ENCODE peak calls at places on chromosomes 1 and 21, in five cellular contexts. S is neural progenitor cell, N is MM.1S, A is Caco-2, K is lower lobe of right lung. J is an unnamed sample.
A peak's percentile ranks its signal among the peaks of the same experiment; 100 is the strongest.

GRCh38 chr1:154493276-154493675 is 8.7 kb upstream of the TDRD10 start:
- DNase-seq in S (peak; percentile 43), N (peak; percentile 27), A (no peak), K (peak; percentile 57), J (peak; percentile 66)

GRCh38 chr1:31482478-31483011 is 69.5 kb downstream of the SERINC2 start:
- DNase-seq in S (no peak), N (no peak), A (no peak), K (no peak), J (no peak)

GRCh38 chr1:53163291-53163768 is 20.9 kb upstream of the SLC1A7 start:
- DNase-seq in S (no peak), N (no peak), A (no peak), K (no peak), J (no peak)

GRCh38 chr1:84368441-84368840 is 29.8 kb upstream of the DNASE2B start:
- DNase-seq in S (no peak), N (no peak), A (no peak), K (no peak), J (no peak)

GRCh38 chr1:205670611-205671430 is 9.5 kb downstream of the SLC45A3 start:
- DNase-seq in S (peak; percentile 95), N (no peak), A (peak; percentile 37), K (no peak), J (no peak)

GRCh38 chr1:59151860-59152259 is 145.0 kb upstream of the FGGY start:
- DNase-seq in S (no peak), N (no peak), A (no peak), K (no peak), J (no peak)

GRCh38 chr1:13823126-13823880 is 123.3 kb downstream of the PRDM2 start:
- DNase-seq in S (no peak), N (no peak), A (no peak), K (no peak), J (no peak)

GRCh38 chr1:10680487-10680886 is 116.0 kb downstream of the CASZ1 start:
- DNase-seq in S (no peak), N (no peak), A (no peak), K (peak; percentile 76), J (no peak)

GRCh38 chr1:179576509-179576908 is 761 bp upstream of the NPHS2 start:
- DNase-seq in S (no peak), N (no peak), A (no peak), K (no peak), J (no peak)

GRCh38 chr1:55869050-55869449 is 653.9 kb upstream of the USP24 start:
- DNase-seq in S (no peak), N (no peak), A (no peak), K (peak; percentile 69), J (no peak)

GRCh38 chr1:76501136-76501535 is 366.1 kb upstream of the ST6GALNAC5 start:
- DNase-seq in S (peak; percentile 66), N (no peak), A (no peak), K (no peak), J (no peak)

GRCh38 chr1:54229281-54229891 is 29.4 kb downstream of the MRPL37 start:
- DNase-seq in S (no peak), N (no peak), A (peak; percentile 67), K (no peak), J (peak; percentile 66)

GRCh38 chr1:35629051-35629450 is 12.3 kb downstream of the PSMB2 start:
- DNase-seq in S (no peak), N (no peak), A (no peak), K (no peak), J (no peak)

GRCh38 chr1:15736035-15736665 is at the start of gene SLC25A34:
- DNase-seq in S (no peak), N (no peak), A (no peak), K (peak; percentile 86), J (no peak)

GRCh38 chr1:174999926-175000696 is at the start of gene CACYBP:
- DNase-seq in S (no peak), N (peak; percentile 56), A (peak; percentile 37), K (no peak), J (no peak)

GRCh38 chr1:178282949-178283367 is 189.1 kb downstream of the RASAL2 start:
- DNase-seq in S (no peak), N (no peak), A (no peak), K (no peak), J (no peak)

GRCh38 chr1:94773931-94774422 is 46.2 kb upstream of the SLC44A3 start:
- DNase-seq in S (no peak), N (no peak), A (peak; percentile 35), K (no peak), J (no peak)

GRCh38 chr1:33088119-33088906 is 7.4 kb downstream of the AZIN2 start:
- DNase-seq in S (no peak), N (peak; percentile 15), A (no peak), K (no peak), J (no peak)

GRCh38 chr1:66852870-66853269 is 51.8 kb upstream of the INSL5 start:
- DNase-seq in S (no peak), N (peak; percentile 86), A (no peak), K (no peak), J (no peak)

GRCh38 chr1:173590557-173590956 is 12.3 kb downstream of the SLC9C2 start:
- DNase-seq in S (no peak), N (no peak), A (no peak), K (no peak), J (no peak)

GRCh38 chr1:205631010-205631726 is 643 bp downstream of the ELK4 start:
- DNase-seq in S (peak; percentile 96), N (peak; percentile 97), A (peak; percentile 75), K (peak; percentile 76), J (peak; percentile 88)

GRCh38 chr1:26126321-26127084 is 14.9 kb downstream of the PDIK1L start:
- DNase-seq in S (no peak), N (peak; percentile 93), A (no peak), K (no peak), J (peak; percentile 61)

GRCh38 chr1:31335007-31335406 is 37.9 kb downstream of the FABP3 start:
- DNase-seq in S (peak; percentile 36), N (peak; percentile 51), A (no peak), K (no peak), J (peak; percentile 17)

GRCh38 chr1:166350490-166350889 is 183.7 kb upstream of the FAM78B start:
- DNase-seq in S (no peak), N (no peak), A (no peak), K (no peak), J (no peak)

GRCh38 chr21:17189963-17190362 is 322.9 kb upstream of the CXADR start:
- DNase-seq in S (no peak), N (no peak), A (no peak), K (no peak), J (no peak)

GRCh38 chr21:45642122-45642813 is 1.3 kb upstream of the PCBP3 start:
- DNase-seq in S (peak; percentile 66), N (no peak), A (no peak), K (no peak), J (no peak)

GRCh38 chr1:21100496-21100895 is 76.2 kb downstream of the EIF4G3 start:
- DNase-seq in S (no peak), N (no peak), A (no peak), K (no peak), J (no peak)

GRCh38 chr1:23101101-23101827 is 67.4 kb downstream of the LUZP1 start:
- DNase-seq in S (no peak), N (no peak), A (no peak), K (no peak), J (no peak)

GRCh38 chr1:51236548-51237312 is 657 bp downstream of the RNF11 start:
- DNase-seq in S (peak; percentile 63), N (peak; percentile 15), A (peak; percentile 38), K (peak; percentile 59), J (peak; percentile 45)

GRCh38 chr1:51237714-51238403 is 1.8 kb downstream of the RNF11 start:
- DNase-seq in S (peak; percentile 67), N (no peak), A (no peak), K (no peak), J (no peak)

GRCh38 chr1:51237313-51237700 is 1.2 kb downstream of the RNF11 start:
- DNase-seq in S (no peak), N (no peak), A (no peak), K (no peak), J (no peak)

GRCh38 chr1:51235611-51236547 is at the start of gene RNF11:
- DNase-seq in S (peak; percentile 96), N (peak; percentile 93), A (peak; percentile 82), K (peak; percentile 95), J (peak; percentile 89)

DNA sequence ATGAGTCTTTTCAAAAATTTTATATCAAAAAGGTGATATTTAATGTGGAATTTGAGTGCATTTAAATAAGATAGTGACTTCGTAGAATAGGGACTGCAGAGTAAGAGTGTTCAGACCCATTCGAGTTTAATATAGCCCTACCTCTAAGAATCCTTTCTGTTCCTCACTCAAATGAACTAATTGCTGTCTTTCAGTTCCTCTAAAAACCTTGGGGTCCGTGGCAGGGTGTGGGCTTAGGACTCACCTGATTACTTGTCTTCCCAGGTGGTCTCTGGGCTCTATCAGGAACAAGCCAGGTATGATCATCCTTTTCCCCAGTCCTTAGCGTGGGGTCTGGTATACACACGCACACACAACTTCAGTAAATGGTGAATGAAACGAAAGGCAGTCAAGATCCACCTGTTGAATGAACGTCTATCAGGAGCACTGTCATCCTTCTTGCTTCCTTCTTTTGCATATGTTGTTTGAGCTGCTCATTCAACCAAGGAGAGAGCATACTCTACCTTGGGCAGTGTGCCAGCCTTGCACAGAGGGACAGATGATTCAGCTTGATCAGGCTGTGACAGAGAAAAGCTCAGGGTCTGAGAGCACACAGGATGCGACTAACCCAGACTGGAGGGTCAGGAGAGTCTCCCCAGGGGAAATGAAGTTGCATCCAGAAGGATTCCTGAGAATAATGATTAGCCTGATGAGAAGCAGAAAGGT is 1.2 kb upstream of the RNF11 start:
- DNase-seq in S (no peak), N (peak; percentile 73), A (no peak), K (peak; percentile 70), J (no peak)
- H3K4me1 ChIP-seq in S (peaks cover 24% of the 10 kb centered on the region), N (peaks cover 9% of the 10 kb centered on the region), A (no peaks in the 10 kb centered on the region), K (peaks cover 38% of the 10 kb centered on the region), J (peaks cover 33% of the 10 kb centered on the region)

DNA sequence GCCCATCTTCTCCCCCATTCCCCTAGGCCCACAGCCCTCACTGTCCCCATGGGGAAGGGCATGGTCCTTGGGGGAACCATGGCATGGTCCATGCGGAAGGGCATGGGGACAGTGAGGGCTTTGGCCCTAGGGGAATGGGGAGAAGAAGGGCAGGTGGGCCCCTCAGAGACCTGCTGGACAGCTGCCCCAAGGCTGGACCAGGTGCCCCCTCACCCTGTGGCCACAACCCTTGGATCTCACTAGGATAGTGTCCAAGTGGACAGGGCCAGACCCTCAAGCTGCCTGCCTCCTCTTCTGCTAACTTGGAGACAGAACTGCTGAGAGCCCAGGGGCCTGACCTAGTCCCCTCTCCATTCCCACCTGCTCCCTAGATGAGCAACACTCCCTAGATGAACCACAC is 12.4 kb upstream of the SMYD3 start:
- DNase-seq in S (no peak), N (no peak), A (no peak), K (no peak), J (no peak)
- H3K9me3 ChIP-seq in S (no peaks in the 10 kb centered on the region), N (no peaks in the 10 kb centered on the region), A (peaks cover 16% of the 10 kb centered on the region), K (peaks cover 25% of the 10 kb centered on the region), J (peaks cover 6% of the 10 kb centered on the region)

DNA sequence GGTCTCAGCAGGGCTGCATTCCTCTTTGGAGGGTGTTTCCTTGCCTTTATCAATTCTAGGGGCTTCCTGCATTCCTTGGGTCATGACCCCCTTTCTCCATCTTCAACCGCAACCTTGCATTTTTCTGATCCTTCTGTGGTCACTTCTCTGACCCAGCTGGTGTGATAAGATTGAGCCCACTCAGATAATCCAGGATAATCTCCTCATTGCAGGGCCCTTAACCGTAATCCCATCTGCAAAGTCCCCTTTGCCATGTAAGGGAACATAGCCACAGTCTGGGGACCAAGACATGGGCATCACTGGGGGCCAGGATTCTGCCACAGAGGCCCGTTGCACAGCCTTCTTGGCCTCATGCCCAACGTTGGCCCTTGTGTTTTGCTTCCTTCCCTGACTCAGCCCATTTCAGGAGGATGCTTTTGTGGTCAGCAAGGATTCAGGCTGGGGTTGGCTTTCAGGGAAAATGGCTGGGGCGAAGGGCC is 35.0 kb upstream of the IL19 start:
- DNase-seq in S (no peak), N (no peak), A (no peak), K (no peak), J (no peak)
- H3K36me3 ChIP-seq in S (no peaks in the 10 kb centered on the region), N (no peaks in the 10 kb centered on the region), A (peaks cover 2% of the 10 kb centered on the region), K (peaks cover 51% of the 10 kb centered on the region), J (peaks cover 31% of the 10 kb centered on the region)

GRCh38 chr1:4056422-4056821 is 156.3 kb upstream of the C1orf174 start:
- DNase-seq in S (no peak), N (no peak), A (no peak), K (no peak), J (no peak)
- H3K4me1 ChIP-seq in S (no peaks in the 10 kb centered on the region), N (no peaks in the 10 kb centered on the region), A (no peaks in the 10 kb centered on the region), K (no peaks in the 10 kb centered on the region), J (no peaks in the 10 kb centered on the region)

J was measured in CD4-positive, CD25-positive, alpha-beta regulatory T cell.